ENCODE peak calls at places on chromosomes 2 and 18, in four cellular contexts. M, U, C and O are unnamed samples.

GRCh38 chr2:112065966-112066365 is 10.9 kb downstream of the TMEM87B start:
- DNase-seq in M (no peak), C (no peak), U (no peak), O (no peak)

GRCh38 chr18:13616525-13617035 is 109.8 kb downstream of the FAM210A start:
- DNase-seq in C (no peak), M (no peak), U (no peak), O (no peak)

GRCh38 chr18:11830585-11830984 is 20.6 kb upstream of the CHMP1B start:
- DNase-seq in C (no peak), M (no peak), U (no peak), O (no peak)

GRCh38 chr2:55009277-55010055 is 40.8 kb downstream of the RTN4 start:
- DNase-seq in U (no peak), M (no peak), C (no peak), O (no peak)

GRCh38 chr2:48345176-48345575 is 184.8 kb upstream of the STON1 start:
- DNase-seq in U (no peak), C (no peak), M (no peak), O (no peak)

GRCh38 chr2:239826786-239827510 is 198.2 kb downstream of the NDUFA10 start:
- DNase-seq in U (peak), M (no peak), C (peak), O (no peak)

GRCh38 chr2:171822520-171823297 is 71.3 kb downstream of the SLC25A12 start:
- DNase-seq in C (no peak), U (no peak), M (no peak), O (no peak)

GRCh38 chr18:45764000-45764686 is 40.2 kb downstream of the SLC14A1 start:
- DNase-seq in M (no peak), U (no peak), C (no peak), O (no peak)

GRCh38 chr2:26541401-26542193 is 63.7 kb upstream of the OTOF start:
- DNase-seq in U (no peak), C (peak), M (no peak), O (no peak)

GRCh38 chr2:42335514-42336104 is 25.4 kb downstream of the COX7A2L start:
- DNase-seq in C (no peak), M (no peak), U (no peak), O (no peak)

GRCh38 chr2:40103590-40103989 is 324.5 kb upstream of the THUMPD2 start:
- DNase-seq in U (no peak), M (no peak), C (no peak), O (no peak)

GRCh38 chr18:58793361-58793760 is 71.3 kb upstream of the ZNF532 start:
- DNase-seq in U (no peak), M (no peak), C (no peak), O (peak)

GRCh38 chr2:172999641-173000387 is 75.8 kb upstream of the MAP3K20 start:
- DNase-seq in C (no peak), M (no peak), U (no peak), O (no peak)

GRCh38 chr18:12838178-12838634 is 45.8 kb downstream of the PTPN2 start:
- DNase-seq in M (no peak), C (peak), U (no peak), O (no peak)

GRCh38 chr2:158962074-158962473 is 6.4 kb upstream of the TANC1 start:
- DNase-seq in M (no peak), C (no peak), U (no peak), O (no peak)

GRCh38 chr18:58525517-58525916 is 103.4 kb downstream of the ALPK2 start:
- DNase-seq in U (no peak), C (no peak), M (no peak), O (no peak)

GRCh38 chr2:120769787-120770120 is 34.1 kb downstream of the GLI2 start:
- DNase-seq in M (no peak), U (peak), C (no peak), O (no peak)

GRCh38 chr2:207744451-207744850 is 25.3 kb downstream of the FZD5 start:
- DNase-seq in U (no peak), C (no peak), M (no peak), O (no peak)

GRCh38 chr2:96251721-96252292 is 14.0 kb downstream of the TMEM127 start:
- DNase-seq in U (no peak), C (no peak), M (no peak), O (peak)

GRCh38 chr2:159098815-159099455 is 130.5 kb downstream of the TANC1 start:
- DNase-seq in C (no peak), M (no peak), U (no peak), O (no peak)

GRCh38 chr18:60662491-60662890 is 289.9 kb upstream of the MC4R start:
- DNase-seq in M (peak), C (no peak), U (no peak), O (no peak)

GRCh38 chr2:95359035-95359434 is 43.5 kb upstream of the FAHD2A start:
- DNase-seq in U (no peak), M (no peak), C (peak), O (no peak)

GRCh38 chr18:43596106-43596712 is 318.9 kb upstream of the SYT4 start:
- DNase-seq in M (no peak), U (no peak), C (no peak), O (peak)

DNA sequence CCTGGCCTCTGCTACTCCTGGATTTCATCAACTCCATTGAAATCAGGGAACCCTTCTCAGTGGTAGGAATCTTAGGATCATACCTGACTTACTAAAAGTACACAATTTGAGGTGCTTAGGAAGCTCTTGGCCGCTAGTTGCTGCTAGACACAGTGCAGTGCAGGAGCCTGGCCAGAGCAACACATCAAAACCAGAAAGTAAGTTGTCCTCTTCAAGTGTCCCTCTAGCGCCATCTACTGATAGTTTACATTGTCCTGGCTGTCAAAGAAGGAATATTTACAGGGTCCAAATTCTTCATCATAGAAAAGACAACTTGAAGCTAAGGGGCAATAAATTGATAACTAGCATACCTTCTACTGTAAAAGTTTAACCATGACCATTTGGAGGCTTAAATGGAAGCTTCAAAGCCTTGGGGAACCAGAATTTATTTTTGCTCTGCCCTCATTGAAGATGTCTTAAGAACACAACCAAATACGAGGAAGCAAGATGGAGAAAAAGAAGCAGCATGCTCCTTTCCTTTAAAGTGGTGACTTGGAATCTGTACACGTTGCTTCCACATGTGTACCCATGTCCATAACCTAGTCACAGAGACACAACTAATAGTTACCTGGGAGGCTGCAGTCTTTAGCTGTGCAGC is 889.1 kb upstream of the GCFC2 start:
- DNase-seq in U (no peak), M (no peak), C (peak), O (peak)
- H3K4me3 ChIP-seq in U (no peak), M (no peak), C (no peak), O (no peak)

GRCh38 chr2:169203952-169204351 is 134.6 kb downstream of the DHRS9 start:
- DNase-seq in U (no peak), C (no peak), M (no peak), O (peak)

GRCh38 chr2:169210917-169211316 is 141.6 kb downstream of the DHRS9 start:
- DNase-seq in C (no peak), M (no peak), U (no peak), O (no peak)

GRCh38 chr2:169208026-169208425 is 138.7 kb downstream of the DHRS9 start:
- DNase-seq in C (no peak), U (no peak), M (no peak), O (no peak)
- H3K4me3 ChIP-seq in C (no peak), U (no peak), M (no peak), O (no peak)

DNA sequence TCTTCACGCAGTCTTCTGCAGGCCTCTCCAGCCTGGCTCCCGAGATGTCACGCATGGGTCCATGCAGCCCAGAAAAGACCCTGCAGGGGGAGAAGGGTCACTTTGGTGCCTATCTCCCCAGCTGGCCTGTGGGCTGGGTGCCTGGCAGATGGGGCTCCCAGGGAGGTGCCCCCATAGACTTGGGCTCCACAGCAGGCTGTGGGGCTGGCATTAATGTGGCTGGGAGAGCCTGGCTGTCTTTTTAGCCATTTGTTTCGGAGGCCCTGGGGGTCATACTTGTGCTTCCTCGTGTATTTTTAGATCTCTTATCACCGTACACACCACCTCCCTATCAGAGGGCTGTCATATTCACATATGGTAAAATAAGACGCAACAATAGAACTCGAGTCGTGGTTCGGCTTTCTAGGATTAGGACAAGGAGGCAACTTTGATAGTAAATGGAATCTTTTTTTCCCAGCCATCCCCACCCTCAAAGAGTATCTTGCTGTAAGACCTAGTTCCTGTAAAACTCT is 74.5 kb downstream of the LRRFIP1 start:
- DNase-seq in C (no peak), M (no peak), U (no peak), O (no peak)
- H3K4me3 ChIP-seq in C (no peak), M (no peak), U (peak), O (no peak)

GRCh38 chr2:233204286-233204936 is 47.1 kb upstream of the ATG16L1 start:
- DNase-seq in C (no peak), M (no peak), U (no peak), O (no peak)
- H3K4me3 ChIP-seq in C (no peak), M (no peak), U (no peak), O (no peak)

DNA sequence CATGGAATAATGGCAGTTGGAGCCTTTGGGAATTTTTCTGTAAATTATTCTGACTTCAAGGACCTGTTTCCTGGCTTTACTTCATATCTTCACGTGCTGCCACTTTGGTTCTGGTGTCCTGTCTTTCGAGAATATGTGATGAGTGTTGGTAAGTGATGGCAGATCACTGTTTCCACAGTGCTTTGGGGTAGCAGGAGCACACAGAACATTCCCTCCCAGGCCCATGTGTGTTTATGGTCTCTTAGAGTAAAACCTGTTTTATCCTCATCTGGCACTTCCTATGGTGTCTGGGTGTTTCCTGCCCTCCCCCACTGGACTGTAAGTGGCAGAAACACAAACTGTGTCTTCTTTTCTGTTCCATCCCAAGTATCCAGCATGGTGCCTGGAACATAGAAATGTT is 17.9 kb downstream of the MOGAT1 start:
- DNase-seq in M (no peak), U (no peak), C (no peak), O (no peak)
- H3K4me3 ChIP-seq in M (no peak), U (no peak), C (no peak), O (no peak)

GRCh38 chr2:231568098-231568784 is 24.4 kb upstream of the TEX44 start:
- DNase-seq in C (no peak), M (no peak), U (no peak), O (no peak)

GRCh38 chr2:231565915-231566594 is 26.6 kb upstream of the TEX44 start:
- DNase-seq in C (no peak), M (no peak), U (no peak), O (no peak)

GRCh38 chr2:231567159-231567558 is 25.5 kb upstream of the TEX44 start:
- DNase-seq in C (no peak), M (no peak), U (no peak), O (no peak)

GRCh38 chr2:231570903-231571302 is 21.8 kb upstream of the TEX44 start:
- DNase-seq in M (no peak), C (no peak), U (no peak), O (no peak)

DNA sequence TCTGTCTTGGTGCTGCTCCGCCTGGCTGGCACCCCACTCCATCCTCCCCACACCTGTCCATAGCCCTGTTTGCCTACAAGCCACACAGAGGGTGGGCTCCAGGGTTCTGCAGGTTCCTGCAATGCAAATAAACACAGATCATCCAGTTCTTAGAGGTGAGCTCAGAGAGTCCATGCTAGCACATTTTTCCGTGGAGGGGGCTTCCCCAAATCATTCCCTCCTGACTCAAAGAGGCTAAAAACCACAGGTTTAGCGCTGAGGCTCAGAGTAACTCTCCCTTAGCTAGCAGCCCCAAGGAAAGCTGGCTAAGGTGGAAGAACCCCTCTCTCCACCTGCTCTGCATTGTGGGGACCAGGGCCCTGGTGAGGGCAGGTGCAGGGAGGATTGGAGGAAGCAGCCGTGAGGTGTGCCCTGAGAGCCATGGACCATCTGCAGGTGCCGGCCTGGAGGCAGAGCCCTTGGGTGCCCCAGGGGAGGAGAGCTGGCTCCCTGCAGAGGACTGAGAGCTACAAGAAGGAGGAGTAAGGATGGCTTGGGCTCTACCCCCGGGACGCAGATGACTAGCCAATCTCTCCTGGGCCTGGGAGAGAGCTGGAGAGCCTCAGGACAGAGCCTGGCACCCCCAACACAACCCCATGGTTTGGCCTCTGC is 23.8 kb upstream of the TEX44 start:
- DNase-seq in C (no peak), U (no peak), M (no peak), O (no peak)
- H3K4me3 ChIP-seq in C (no peak), U (no peak), M (no peak), O (no peak)